ENCODE peak calls at places on chromosomes 7 and 10, in ten cellular contexts. S is Karpas-422; T is GM23248; M is ascending aorta; P is left ventricle myocardium inferior; O is psoas muscle; Y is Caco-2; N is naive thymus-derived CD4-positive, alpha-beta T cell; J is HCT116; L is neural progenitor cell. A is an unnamed sample. For H3K4me1, the result is how much of the 10 kb centered on the place peaks cover.

GRCh38 chr10:113297226-113297625 is 255.6 kb upstream of the HABP2 start:
- DNase-seq in S (no peak), T (peak), M (no peak), P (no peak), O (no peak), Y (no peak), N (no peak), J (no peak), L (no peak), A (no peak)

GRCh38 chr7:7321681-7322080 is 139.3 kb downstream of the C1GALT1 start:
- DNase-seq in S (peak), T (no peak), M (no peak), P (no peak), O (no peak), Y (no peak), N (no peak), J (no peak), L (no peak), A (no peak)

GRCh38 chr7:37234928-37235327 is 213.7 kb downstream of the ELMO1 start:
- DNase-seq in S (peak), T (peak), M (no peak), P (no peak), O (no peak), Y (no peak), N (peak), J (peak), L (peak), A (no peak)

GRCh38 chr10:51010977-51011376 is 63.3 kb upstream of the PRKG1 start:
- DNase-seq in S (peak), T (peak), M (no peak), P (no peak), O (no peak), Y (no peak), N (no peak), J (peak), L (peak), A (no peak)

GRCh38 chr10:127736222-127736914 is 617 bp upstream of the FOXI2 start:
- DNase-seq in S (no peak), T (no peak), M (no peak), P (no peak), O (no peak), Y (no peak), N (no peak), J (no peak), L (peak), A (no peak)

GRCh38 chr10:123995461-123996131 is 97.8 kb downstream of the CHST15 start:
- DNase-seq in S (peak), T (peak), M (no peak), P (peak), O (peak), Y (peak), N (no peak), J (peak), L (peak), A (peak)

GRCh38 chr7:106717997-106718871 is 57.3 kb upstream of the CCDC71L start:
- DNase-seq in S (peak), T (peak), M (no peak), P (no peak), O (no peak), Y (peak), N (no peak), J (peak), L (no peak), A (no peak)

GRCh38 chr7:88664630-88665233 is 94.8 kb upstream of the ZNF804B start:
- DNase-seq in S (no peak), T (peak), M (no peak), P (no peak), O (no peak), Y (no peak), N (no peak), J (peak), L (no peak), A (no peak)

GRCh38 chr10:78248651-78249464 is 215.2 kb downstream of the RPS24 start:
- DNase-seq in S (no peak), T (peak), M (no peak), P (no peak), O (peak), Y (no peak), N (no peak), J (no peak), L (no peak), A (no peak)

GRCh38 chr7:40836218-40836617 is 701.4 kb downstream of the SUGCT start:
- DNase-seq in S (no peak), T (no peak), M (no peak), P (no peak), O (no peak), Y (no peak), N (no peak), J (no peak), L (no peak), A (no peak)

GRCh38 chr7:89813096-89813495 is 341.2 kb upstream of the STEAP1 start:
- DNase-seq in S (no peak), T (peak), M (no peak), P (no peak), O (no peak), Y (no peak), N (no peak), J (no peak), L (no peak), A (no peak)

GRCh38 chr10:50369931-50370330 is 118.6 kb upstream of the ASAH2 start:
- DNase-seq in S (no peak), T (peak), M (no peak), P (no peak), O (no peak), Y (no peak), N (no peak), J (no peak), L (no peak), A (no peak)

GRCh38 chr7:147400221-147400689 is 1190.3 kb upstream of the C7orf33 start:
- DNase-seq in S (no peak), T (peak), M (no peak), P (no peak), O (no peak), Y (no peak), N (no peak), J (no peak), L (no peak), A (no peak)

GRCh38 chr7:108001759-108002725 is 919 bp downstream of the LAMB1 start:
- DNase-seq in S (no peak), T (peak), M (no peak), P (peak), O (peak), Y (no peak), N (no peak), J (no peak), L (peak), A (no peak)

GRCh38 chr7:83148776-83149175 is 13.9 kb downstream of the PCLO start:
- DNase-seq in S (no peak), T (peak), M (no peak), P (no peak), O (no peak), Y (no peak), N (no peak), J (no peak), L (no peak), A (no peak)

GRCh38 chr10:124669141-124669823 is 74.9 kb downstream of the FAM53B start:
- DNase-seq in S (no peak), T (no peak), M (no peak), P (no peak), O (peak), Y (no peak), N (no peak), J (no peak), L (no peak), A (peak)

GRCh38 chr7:18573410-18574234 is 78.1 kb downstream of the HDAC9 start:
- DNase-seq in S (no peak), T (no peak), M (no peak), P (peak), O (peak), Y (no peak), N (no peak), J (no peak), L (no peak), A (peak)

GRCh38 chr10:61565819-61566560 is 96.7 kb upstream of the CABCOCO1 start:
- DNase-seq in S (no peak), T (no peak), M (no peak), P (no peak), O (no peak), Y (no peak), N (no peak), J (no peak), L (no peak), A (no peak)

GRCh38 chr7:94301024-94301588 is 93.6 kb upstream of the COL1A2 start:
- DNase-seq in S (no peak), T (peak), M (peak), P (peak), O (peak), Y (peak), N (no peak), J (peak), L (peak), A (peak)

GRCh38 chr7:5595545-5596045 is 172.0 kb upstream of the TNRC18 start:
- DNase-seq in S (peak), T (peak), M (no peak), P (no peak), O (no peak), Y (no peak), N (no peak), J (no peak), L (no peak), A (no peak)
- H3K4me1 ChIP-seq in S (under half), T (under half), M (under half), P (half or more), O (under half), Y (under half), N (under half), J (half or more), L (under half), A (under half)

GRCh38 chr10:6299234-6299633 is 96.5 kb downstream of the PFKFB3 start:
- DNase-seq in S (no peak), T (no peak), M (no peak), P (no peak), O (no peak), Y (no peak), N (no peak), J (peak), L (no peak), A (no peak)
- H3K4me1 ChIP-seq in S (under half), T (under half), M (under half), P (under half), O (under half), Y (under half), N (under half), J (under half), L (under half), A (under half)

DNA sequence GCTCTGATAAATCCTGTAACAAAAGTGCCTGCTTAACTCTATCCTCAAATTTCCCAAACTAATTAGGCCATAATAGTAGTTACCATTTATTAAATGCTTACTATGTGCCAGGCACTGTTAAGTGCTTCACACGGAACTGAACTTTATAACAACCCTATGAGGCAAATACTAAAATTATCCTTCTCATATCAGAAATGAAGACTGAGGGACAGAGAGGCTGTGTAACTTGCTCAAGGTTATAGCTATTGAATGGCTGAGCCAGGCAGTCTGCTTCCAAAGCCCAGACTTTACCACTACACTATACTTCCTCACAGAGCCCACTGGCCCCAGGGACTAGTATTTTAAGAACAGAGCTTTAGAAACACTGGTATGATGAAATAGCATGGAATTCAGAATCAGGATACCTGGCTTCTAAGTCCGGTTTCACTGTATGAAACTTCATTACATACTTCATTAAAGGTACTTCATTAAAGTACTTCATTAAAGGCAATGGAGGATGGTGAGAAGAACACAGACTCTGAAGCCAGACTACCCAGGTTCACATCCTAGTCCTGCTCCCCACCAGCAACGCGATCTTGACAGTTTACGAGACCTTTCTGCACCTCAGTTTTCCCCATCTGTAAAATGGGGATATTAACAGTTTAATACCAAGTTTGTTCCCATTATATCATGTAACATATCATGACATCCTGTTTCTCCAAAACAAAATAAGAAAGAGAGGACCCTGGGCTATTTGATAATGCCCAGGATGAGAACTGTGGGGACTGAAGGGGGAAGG is 19.6 kb downstream of the ANXA11 start:
- DNase-seq in S (no peak), T (no peak), M (no peak), P (no peak), O (no peak), Y (no peak), N (no peak), J (no peak), L (no peak), A (no peak)
- H3K4me1 ChIP-seq in S (under half), T (under half), M (under half), P (half or more), O (half or more), Y (under half), N (half or more), J (under half), L (under half), A (half or more)

GRCh38 chr10:48332871-48333216 is 26.4 kb downstream of the MAPK8 start:
- DNase-seq in S (no peak), T (no peak), M (no peak), P (no peak), O (no peak), Y (no peak), N (no peak), J (no peak), L (no peak), A (no peak)
- H3K4me1 ChIP-seq in S (under half), T (under half), M (under half), P (under half), O (under half), Y (under half), N (under half), J (under half), L (under half), A (under half)

DNA sequence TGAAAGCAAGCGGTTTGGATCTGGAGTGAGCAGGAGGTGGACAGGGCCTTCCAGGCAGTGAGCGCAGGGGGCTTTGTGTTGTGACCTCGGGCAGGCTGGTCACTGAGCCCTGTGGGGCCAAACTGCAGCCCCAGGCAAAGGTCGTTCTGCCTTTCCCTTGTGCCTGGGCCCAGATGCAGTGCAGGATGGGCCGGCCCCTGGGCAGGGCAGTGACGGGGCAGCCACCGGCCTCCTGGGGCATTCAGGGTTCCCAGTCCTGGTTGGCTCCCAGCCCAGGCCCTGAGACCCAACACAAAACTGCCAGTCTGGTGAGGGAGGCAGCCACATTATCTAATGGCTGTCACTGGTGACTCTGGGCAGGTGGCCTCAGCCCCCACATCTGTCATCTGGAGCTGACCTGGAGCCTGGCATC is 7.1 kb downstream of the ARPC1B start:
- DNase-seq in S (no peak), T (no peak), M (no peak), P (no peak), O (no peak), Y (no peak), N (no peak), J (no peak), L (no peak), A (no peak)
- H3K4me1 ChIP-seq in S (under half), T (under half), M (under half), P (half or more), O (under half), Y (under half), N (under half), J (under half), L (under half), A (half or more)

GRCh38 chr10:70510904-70511303 is 32.3 kb downstream of the PALD1 start:
- DNase-seq in S (no peak), T (no peak), M (no peak), P (no peak), O (no peak), Y (no peak), N (no peak), J (no peak), L (no peak), A (no peak)
- H3K4me1 ChIP-seq in S (half or more), T (under half), M (under half), P (half or more), O (half or more), Y (under half), N (under half), J (under half), L (under half), A (half or more)

A was measured in left lung.